ENCODE peak calls at places on chromosomes 2 and 18, in nine cellular contexts. U is CD8-positive, alpha-beta T cell; M is MCF 10A; I is occipital lobe; V is tibial artery; T is breast epithelium; Z is GM23248; B is mucosa of descending colon; D is A549. P is an unnamed sample.

GRCh38 chr2:161418715-161419337 is 2.7 kb downstream of the TBR1 start:
- DNase-seq in U (no peak), M (no peak), I (no peak), V (no peak), T (no peak), Z (peak; percentile 45), B (peak; percentile 52), D (no peak), P (peak; percentile 11)

GRCh38 chr18:61954347-61954746 is 61.5 kb upstream of the RNF152 start:
- DNase-seq in U (no peak), M (no peak), I (no peak), V (no peak), T (no peak), Z (no peak), B (no peak), D (no peak), P (no peak)

GRCh38 chr18:2985628-2986027 is 27.3 kb downstream of the LPIN2 start:
- DNase-seq in U (no peak), M (peak; percentile 52), I (no peak), V (no peak), T (no peak), Z (peak; percentile 61), B (no peak), D (peak; percentile 29), P (no peak)

GRCh38 chr2:64847930-64848329 is 141.3 kb upstream of the SLC1A4 start:
- DNase-seq in U (no peak), M (no peak), I (no peak), V (no peak), T (no peak), Z (no peak), B (no peak), D (no peak), P (no peak)

GRCh38 chr2:193517615-193518014 is 1322.9 kb upstream of the TMEFF2 start:
- DNase-seq in U (no peak), M (no peak), I (no peak), V (no peak), T (no peak), Z (no peak), B (no peak), D (peak; percentile 43), P (no peak)

GRCh38 chr18:62634991-62635630 is 80.2 kb upstream of the PHLPP1 start:
- DNase-seq in U (no peak), M (peak; percentile 71), I (no peak), V (no peak), T (no peak), Z (peak; percentile 27), B (no peak), D (no peak), P (no peak)

GRCh38 chr2:96514521-96514920 is 9.4 kb upstream of the NEURL3 start:
- DNase-seq in U (no peak), M (peak; percentile 43), I (no peak), V (peak; percentile 38), T (peak; percentile 10), Z (no peak), B (no peak), D (no peak), P (no peak)

GRCh38 chr18:11506871-11507270 is 102.5 kb upstream of the SLC35G4 start:
- DNase-seq in U (no peak), M (no peak), I (no peak), V (no peak), T (no peak), Z (no peak), B (no peak), D (no peak), P (no peak)

GRCh38 chr18:61825386-61825785 is 67.4 kb downstream of the RNF152 start:
- DNase-seq in U (no peak), M (no peak), I (no peak), V (no peak), T (no peak), Z (peak; percentile 39), B (no peak), D (no peak), P (no peak)

GRCh38 chr18:32373995-32374394 is 96.7 kb downstream of the GAREM1 start:
- DNase-seq in U (no peak), M (peak; percentile 73), I (no peak), V (no peak), T (no peak), Z (peak; percentile 40), B (no peak), D (no peak), P (no peak)

GRCh38 chr18:910247-910646 is 5.6 kb downstream of the ADCYAP1 start:
- DNase-seq in U (no peak), M (no peak), I (no peak), V (no peak), T (no peak), Z (no peak), B (no peak), D (no peak), P (no peak)

GRCh38 chr2:140455312-140455711 is 1675.1 kb upstream of the NXPH2 start:
- DNase-seq in U (no peak), M (no peak), I (no peak), V (no peak), T (no peak), Z (no peak), B (no peak), D (no peak), P (no peak)

GRCh38 chr2:8630676-8631464 is 51.0 kb upstream of the ID2 start:
- DNase-seq in U (no peak), M (no peak), I (no peak), V (peak; percentile 9), T (no peak), Z (no peak), B (no peak), D (no peak), P (no peak)

GRCh38 chr18:77607087-77607486 is 357.4 kb downstream of the GALR1 start:
- DNase-seq in U (no peak), M (no peak), I (no peak), V (no peak), T (no peak), Z (no peak), B (no peak), D (no peak), P (no peak)

GRCh38 chr18:2351126-2351850 is 220.0 kb downstream of the METTL4 start:
- DNase-seq in U (no peak), M (no peak), I (no peak), V (no peak), T (no peak), Z (no peak), B (no peak), D (no peak), P (no peak)

GRCh38 chr2:54881759-54882158 is 158.3 kb downstream of the EML6 start:
- DNase-seq in U (no peak), M (no peak), I (peak; percentile 15), V (no peak), T (no peak), Z (no peak), B (no peak), D (no peak), P (no peak)

GRCh38 chr2:179884193-179884592 is 22.8 kb upstream of the ZNF385B start:
- DNase-seq in U (no peak), M (no peak), I (no peak), V (no peak), T (no peak), Z (no peak), B (no peak), D (no peak), P (no peak)

GRCh38 chr2:172208881-172209325 is 106.2 kb upstream of the DLX2 start:
- DNase-seq in U (no peak), M (peak; percentile 56), I (no peak), V (no peak), T (no peak), Z (peak; percentile 66), B (no peak), D (no peak), P (no peak)

GRCh38 chr2:181949047-181949446 is 36.6 kb upstream of the PPP1R1C start:
- DNase-seq in U (no peak), M (no peak), I (no peak), V (no peak), T (no peak), Z (peak; percentile 38), B (no peak), D (no peak), P (no peak)

GRCh38 chr2:36975306-36975705 is 9.0 kb upstream of the STRN start:
- DNase-seq in U (no peak), M (no peak), I (no peak), V (no peak), T (no peak), Z (no peak), B (no peak), D (no peak), P (no peak)

GRCh38 chr18:48921305-48922202 is 29.2 kb downstream of the SMAD7 start:
- DNase-seq in U (no peak), M (no peak), I (no peak), V (peak; percentile 64), T (no peak), Z (peak; percentile 56), B (peak; percentile 54), D (no peak), P (no peak)

GRCh38 chr2:12716250-12717190 is at the start of gene TRIB2:
- DNase-seq in U (peak; percentile 91), M (peak; percentile 82), I (peak; percentile 88), V (peak; percentile 95), T (peak; percentile 68), Z (peak; percentile 90), B (peak; percentile 91), D (peak; percentile 63), P (peak; percentile 94)

GRCh38 chr2:217517402-217517801 is 485.4 kb downstream of the TNS1 start:
- DNase-seq in U (no peak), M (peak; percentile 30), I (no peak), V (no peak), T (no peak), Z (peak; percentile 11), B (no peak), D (no peak), P (no peak)

GRCh38 chr2:240797500-240797895 is 22.5 kb downstream of the KIF1A start:
- DNase-seq in U (no peak), M (no peak), I (no peak), V (no peak), T (no peak), Z (no peak), B (peak; percentile 34), D (no peak), P (no peak)

GRCh38 chr2:25417715-25418369 is 76.1 kb upstream of the DNMT3A start:
- DNase-seq in U (no peak), M (no peak), I (no peak), V (no peak), T (no peak), Z (no peak), B (no peak), D (peak; percentile 37), P (no peak)

GRCh38 chr18:69658137-69658536 is 257.4 kb downstream of the DOK6 start:
- DNase-seq in U (no peak), M (peak; percentile 25), I (no peak), V (no peak), T (no peak), Z (peak; percentile 32), B (no peak), D (no peak), P (no peak)

GRCh38 chr2:158113896-158114295 is 12.2 kb downstream of the UPP2 start:
- DNase-seq in U (no peak), M (peak; percentile 47), I (no peak), V (no peak), T (no peak), Z (no peak), B (no peak), D (no peak), P (no peak)

P was measured in heart right ventricle.